ENCODE peak calls at places on chromosomes 3 and 15, in seven cellular contexts. I is GM13977, U is mucosa of descending colon, S is left ventricle myocardium inferior, O is A549, F is lower lobe of right lung, D is choroid plexus epithelial cell. X is an unnamed sample.

GRCh38 chr15:34892963-34893591 is 76.5 kb downstream of the AQR start:
- DNase-seq in I (no peak), U (no peak), S (no peak), O (no peak), F (no peak), D (no peak), X (no peak)

GRCh38 chr15:37009288-37009687 is 91.1 kb downstream of the MEIS2 start:
- DNase-seq in I (no peak), U (no peak), S (no peak), O (no peak), F (no peak), D (no peak), X (no peak)

GRCh38 chr3:75650191-75650590 is 13.9 kb upstream of the FRG2C start:
- DNase-seq in I (no peak), U (no peak), S (no peak), O (no peak), F (no peak), D (no peak), X (no peak)

GRCh38 chr3:106025151-106025722 is 156.4 kb upstream of the CBLB start:
- DNase-seq in I (no peak), U (peak), S (peak), O (no peak), F (peak), D (peak), X (no peak)

GRCh38 chr3:163071684-163072083 is 1575.1 kb downstream of the OTOL1 start:
- DNase-seq in I (no peak), U (no peak), S (no peak), O (no peak), F (no peak), D (peak), X (no peak)

GRCh38 chr3:179227349-179227748 is 23.6 kb downstream of the KCNMB3 start:
- DNase-seq in I (no peak), U (no peak), S (no peak), O (no peak), F (no peak), D (peak), X (no peak)

GRCh38 chr15:68382286-68383007 is 49.5 kb downstream of the ITGA11 start:
- DNase-seq in I (no peak), U (no peak), S (no peak), O (peak), F (peak), D (no peak), X (no peak)

GRCh38 chr3:157543491-157544035 is 40.3 kb upstream of the VEPH1 start:
- DNase-seq in I (no peak), U (no peak), S (no peak), O (no peak), F (no peak), D (no peak), X (no peak)

GRCh38 chr3:40116478-40117162 is 192.9 kb upstream of the EIF1B start:
- DNase-seq in I (no peak), U (no peak), S (no peak), O (no peak), F (no peak), D (peak), X (no peak)

GRCh38 chr3:46673151-46674030 is 20.1 kb downstream of the ALS2CL start:
- DNase-seq in I (no peak), U (no peak), S (peak), O (no peak), F (peak), D (no peak), X (no peak)

GRCh38 chr3:114762144-114762543 is 384.9 kb downstream of the ZBTB20 start:
- DNase-seq in I (no peak), U (no peak), S (no peak), O (no peak), F (no peak), D (no peak), X (no peak)
- TF ChIP-seq CTCF in I (no peak), U (no peak), S (no peak), O (no peak), F (no peak), D (no peak), X (no peak)

GRCh38 chr3:64898941-64899340 is 211.1 kb upstream of the ADAMTS9 start:
- DNase-seq in I (no peak), U (no peak), S (no peak), O (no peak), F (no peak), D (no peak), X (no peak)

GRCh38 chr3:64900220-64900619 is 212.4 kb upstream of the ADAMTS9 start:
- DNase-seq in I (no peak), U (no peak), S (peak), O (no peak), F (no peak), D (no peak), X (no peak)

GRCh38 chr3:64902991-64903390 is 215.2 kb upstream of the ADAMTS9 start:
- DNase-seq in I (no peak), U (no peak), S (no peak), O (no peak), F (no peak), D (peak), X (no peak)

GRCh38 chr3:64902117-64902516 is 214.3 kb upstream of the ADAMTS9 start:
- DNase-seq in I (no peak), U (no peak), S (no peak), O (no peak), F (no peak), D (no peak), X (no peak)

GRCh38 chr3:64900916-64901903 is 213.4 kb upstream of the ADAMTS9 start:
- DNase-seq in I (no peak), U (no peak), S (no peak), O (no peak), F (no peak), D (peak), X (no peak)
- TF ChIP-seq CTCF in I (no peak), U (no peak), S (no peak), O (no peak), F (no peak), D (no peak), X (no peak)

GRCh38 chr3:9916734-9917680 is at the start of gene IL17RC:
- DNase-seq in I (no peak), U (peak), S (peak), O (peak), F (peak), D (peak), X (peak)

GRCh38 chr3:9914011-9914410 is 2.9 kb upstream of the IL17RC start:
- DNase-seq in I (no peak), U (no peak), S (no peak), O (no peak), F (no peak), D (no peak), X (no peak)

GRCh38 chr3:9916346-9916733 is 558 bp upstream of the IL17RC start:
- DNase-seq in I (no peak), U (no peak), S (no peak), O (no peak), F (no peak), D (peak), X (no peak)

GRCh38 chr3:9914559-9915251 is 2.2 kb upstream of the IL17RC start:
- DNase-seq in I (peak), U (no peak), S (no peak), O (no peak), F (no peak), D (no peak), X (peak)

GRCh38 chr3:9915252-9916141 is 1.4 kb upstream of the IL17RC start:
- DNase-seq in I (peak), U (peak), S (peak), O (no peak), F (peak), D (peak), X (peak)
- TF ChIP-seq CTCF in I (peak), U (peak), S (peak), O (no peak), F (peak), D (peak), X (peak)

GRCh38 chr3:6994081-6994668 is 133.3 kb downstream of the GRM7 start:
- DNase-seq in I (peak), U (no peak), S (no peak), O (peak), F (no peak), D (peak), X (no peak)
- TF ChIP-seq CTCF in I (no peak), U (no peak), S (peak), O (no peak), F (peak), D (no peak), X (no peak)

GRCh38 chr3:33962383-33962782 is 164.0 kb downstream of the PDCD6IP start:
- DNase-seq in I (no peak), U (no peak), S (no peak), O (no peak), F (no peak), D (no peak), X (no peak)
- TF ChIP-seq CTCF in I (no peak), U (no peak), S (no peak), O (no peak), F (no peak), D (no peak), X (no peak)